ENCODE peak calls at places on chromosomes 5 and 9, in four cellular contexts. One of them, this sample, is unnamed.

GRCh38 chr5:3590967-3591900 is 4.4 kb upstream of the IRX1 start:
- DNase-seq in uterus: no peak
- DNase-seq in CD8-positive, alpha-beta memory T cell: no peak
- DNase-seq in breast epithelium: no peak
- DNase-seq in this sample: no peak

GRCh38 chr9:122216138-122216797 is 12.5 kb downstream of the LHX6 start:
- DNase-seq in breast epithelium: no peak
- DNase-seq in CD8-positive, alpha-beta memory T cell: no peak
- DNase-seq in uterus: no peak
- DNase-seq in this sample: no peak

GRCh38 chr9:18366184-18366583 is 107.8 kb upstream of the ADAMTSL1 start:
- DNase-seq in uterus: no peak
- DNase-seq in breast epithelium: no peak
- DNase-seq in CD8-positive, alpha-beta memory T cell: no peak
- DNase-seq in this sample: no peak

GRCh38 chr5:124238350-124238749 is 508.1 kb downstream of the ZNF608 start:
- DNase-seq in CD8-positive, alpha-beta memory T cell: no peak
- DNase-seq in uterus: no peak
- DNase-seq in breast epithelium: no peak
- DNase-seq in this sample: no peak

GRCh38 chr9:85941966-85942912 is 1.3 kb downstream of the NAA35 start:
- DNase-seq in uterus: no peak
- DNase-seq in breast epithelium: no peak
- DNase-seq in CD8-positive, alpha-beta memory T cell: no peak
- DNase-seq in this sample: no peak

GRCh38 chr5:145483211-145483610 is 351.9 kb downstream of the PRELID2 start:
- DNase-seq in CD8-positive, alpha-beta memory T cell: no peak
- DNase-seq in breast epithelium: no peak
- DNase-seq in uterus: no peak
- DNase-seq in this sample: no peak

GRCh38 chr5:96934695-96935555 is 955 bp upstream of the LNPEP start:
- DNase-seq in CD8-positive, alpha-beta memory T cell: peak; percentile 96
- DNase-seq in uterus: peak; percentile 93
- DNase-seq in breast epithelium: peak; percentile 83
- DNase-seq in this sample: peak; percentile 80

GRCh38 chr5:156008844-156009243 is 318.1 kb upstream of the SGCD start:
- DNase-seq in uterus: no peak
- DNase-seq in breast epithelium: no peak
- DNase-seq in CD8-positive, alpha-beta memory T cell: no peak
- DNase-seq in this sample: no peak

GRCh38 chr5:161847447-161847846 is 473 bp upstream of the GABRA1 start:
- DNase-seq in CD8-positive, alpha-beta memory T cell: no peak
- DNase-seq in uterus: no peak
- DNase-seq in breast epithelium: no peak
- DNase-seq in this sample: no peak

GRCh38 chr9:116156621-116157314 is 3.2 kb downstream of the PAPPA start:
- DNase-seq in breast epithelium: no peak
- DNase-seq in CD8-positive, alpha-beta memory T cell: no peak
- DNase-seq in uterus: peak; percentile 80
- DNase-seq in this sample: peak; percentile 32

GRCh38 chr9:102911185-102911584 is 83.9 kb upstream of the CYLC2 start:
- DNase-seq in CD8-positive, alpha-beta memory T cell: no peak
- DNase-seq in uterus: no peak
- DNase-seq in breast epithelium: no peak
- DNase-seq in this sample: no peak

GRCh38 chr9:114811301-114811700 is 5.5 kb upstream of the TNFSF15 start:
- DNase-seq in CD8-positive, alpha-beta memory T cell: no peak
- DNase-seq in breast epithelium: no peak
- DNase-seq in uterus: no peak
- DNase-seq in this sample: no peak

GRCh38 chr5:98777295-98777694 is 3.8 kb downstream of the RGMB start:
- DNase-seq in breast epithelium: no peak
- DNase-seq in CD8-positive, alpha-beta memory T cell: no peak
- DNase-seq in uterus: no peak
- DNase-seq in this sample: no peak
- H3K4me1 ChIP-seq in breast epithelium: no peaks in the 10 kb centered on the region
- H3K4me1 ChIP-seq in CD8-positive, alpha-beta memory T cell: peaks cover 24% of the 10 kb centered on the region
- H3K4me1 ChIP-seq in uterus: peaks cover 15% of the 10 kb centered on the region
- H3K4me1 ChIP-seq in this sample: peaks cover 15% of the 10 kb centered on the region

GRCh38 chr9:35685506-35685905 is 4.2 kb downstream of the TPM2 start:
- DNase-seq in breast epithelium: no peak
- DNase-seq in CD8-positive, alpha-beta memory T cell: no peak
- DNase-seq in uterus: no peak
- DNase-seq in this sample: peak; percentile 35
- H3K36me3 ChIP-seq in breast epithelium: no peaks in the 10 kb centered on the region
- H3K36me3 ChIP-seq in CD8-positive, alpha-beta memory T cell: no peaks in the 10 kb centered on the region
- H3K36me3 ChIP-seq in uterus: no peaks in the 10 kb centered on the region
- H3K36me3 ChIP-seq in this sample: no peaks in the 10 kb centered on the region

DNA sequence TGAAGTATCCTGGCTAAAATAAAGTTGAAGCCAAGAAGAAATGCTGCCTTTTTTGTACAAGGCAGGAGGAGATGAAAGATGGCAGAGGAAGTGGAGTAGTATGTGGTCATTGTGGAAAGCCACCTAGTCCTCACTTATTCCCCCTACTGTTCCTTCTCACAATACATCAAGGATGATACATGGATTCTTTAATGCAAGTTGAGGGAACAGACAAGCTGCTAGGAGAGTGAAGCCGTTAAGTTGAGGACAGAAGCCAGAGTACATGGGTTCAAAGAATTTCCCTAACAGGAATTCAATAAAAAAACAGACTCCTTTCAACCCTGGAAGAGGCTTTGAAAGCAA is 73.8 kb downstream of the MRPS27 start:
- DNase-seq in uterus: no peak
- DNase-seq in breast epithelium: no peak
- DNase-seq in CD8-positive, alpha-beta memory T cell: no peak
- DNase-seq in this sample: no peak
- H3K4me1 ChIP-seq in uterus: peaks cover 7% of the 10 kb centered on the region
- H3K4me1 ChIP-seq in breast epithelium: no peaks in the 10 kb centered on the region
- H3K4me1 ChIP-seq in CD8-positive, alpha-beta memory T cell: peaks cover 7% of the 10 kb centered on the region
- H3K4me1 ChIP-seq in this sample: peaks cover 46% of the 10 kb centered on the region

GRCh38 chr5:34944044-34944443 is 14.7 kb downstream of the DNAJC21 start:
- DNase-seq in breast epithelium: no peak
- DNase-seq in CD8-positive, alpha-beta memory T cell: no peak
- DNase-seq in uterus: no peak
- DNase-seq in this sample: no peak
- H3K36me3 ChIP-seq in breast epithelium: no peaks in the 10 kb centered on the region
- H3K36me3 ChIP-seq in CD8-positive, alpha-beta memory T cell: peaks cover 11% of the 10 kb centered on the region
- H3K36me3 ChIP-seq in uterus: no peaks in the 10 kb centered on the region
- H3K36me3 ChIP-seq in this sample: peaks cover 92% of the 10 kb centered on the region

DNA sequence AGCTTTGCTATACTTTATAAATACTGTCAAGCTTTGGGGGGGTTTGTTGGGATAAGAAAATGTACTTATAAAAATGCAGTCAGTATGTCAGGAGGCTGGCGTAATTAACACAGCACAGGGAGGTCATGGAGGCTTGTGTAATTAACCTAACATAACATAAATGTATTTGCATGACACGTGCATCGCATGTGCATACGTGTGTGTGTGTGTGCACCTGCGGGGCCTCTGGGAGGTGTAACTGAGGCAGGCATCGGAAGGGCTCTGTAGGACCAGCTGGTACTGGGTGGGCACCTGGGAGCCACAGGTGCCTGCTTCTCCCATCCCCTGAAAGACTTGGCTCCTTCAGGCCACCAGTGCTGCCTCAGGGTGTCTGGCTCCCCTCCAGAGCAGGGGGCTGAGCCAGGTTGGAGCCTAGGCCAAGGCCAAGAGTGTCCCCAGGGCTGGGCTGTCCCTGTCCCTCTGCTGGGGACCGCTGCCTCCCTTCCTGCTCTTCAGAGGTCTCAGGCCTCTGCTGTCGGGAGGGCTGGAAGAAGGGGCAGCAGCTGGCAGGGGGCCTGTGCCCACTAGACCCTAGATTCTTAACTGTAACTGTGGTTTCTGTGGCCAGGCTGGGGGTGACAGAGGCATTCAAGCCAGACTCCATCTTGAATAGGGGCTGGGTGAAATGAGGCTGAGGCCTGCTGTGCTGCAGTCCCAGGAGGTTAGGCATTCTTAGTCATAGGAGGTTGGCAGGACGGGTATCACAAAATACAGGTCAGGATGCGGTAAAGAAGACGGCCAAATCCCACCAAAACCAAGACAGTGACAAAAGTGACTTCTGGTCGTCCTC is 9.0 kb downstream of the FCN2 start:
- DNase-seq in CD8-positive, alpha-beta memory T cell: no peak
- DNase-seq in breast epithelium: no peak
- DNase-seq in uterus: no peak
- DNase-seq in this sample: no peak
- H3K4me1 ChIP-seq in CD8-positive, alpha-beta memory T cell: no peaks in the 10 kb centered on the region
- H3K4me1 ChIP-seq in breast epithelium: no peaks in the 10 kb centered on the region
- H3K4me1 ChIP-seq in uterus: peaks cover under 1% of the 10 kb centered on the region
- H3K4me1 ChIP-seq in this sample: no peaks in the 10 kb centered on the region

This sample was measured in tibial nerve.